ENCODE peak calls at places on chromosomes 2 and 18, in four cellular contexts. L, T, K and O are unnamed samples.

GRCh38 chr2:39642054-39642742 is 23.5 kb upstream of the TMEM178A start:
- DNase-seq in L (peak), T (peak), K (no peak), O (peak)

GRCh38 chr2:62297642-62298010 is 101.7 kb downstream of the B3GNT2 start:
- DNase-seq in L (no peak), T (no peak), K (no peak), O (no peak)

GRCh38 chr18:50286391-50287027 is 983 bp downstream of the CXXC1 start:
- DNase-seq in L (no peak), T (no peak), K (no peak), O (peak)

GRCh38 chr2:60532421-60532820 is 21.0 kb downstream of the BCL11A start:
- DNase-seq in L (no peak), T (no peak), K (no peak), O (no peak)

GRCh38 chr2:121356058-121356640 is 71.1 kb upstream of the TFCP2L1 start:
- DNase-seq in L (peak), T (no peak), K (no peak), O (peak)

GRCh38 chr18:67402543-67402942 is 114.0 kb downstream of the DSEL start:
- DNase-seq in L (no peak), T (no peak), K (no peak), O (no peak)

GRCh38 chr2:149767516-149767974 is 180.0 kb upstream of the MMADHC start:
- DNase-seq in L (no peak), T (no peak), K (no peak), O (no peak)

GRCh38 chr2:119803101-119803500 is 43.4 kb downstream of the PTPN4 start:
- DNase-seq in L (no peak), T (no peak), K (no peak), O (no peak)

GRCh38 chr2:156436477-156437085 is 402 bp downstream of the GPD2 start:
- DNase-seq in L (no peak), T (no peak), K (peak), O (no peak)

GRCh38 chr2:31231571-31232287 is 2.2 kb upstream of the EHD3 start:
- DNase-seq in L (no peak), T (no peak), K (no peak), O (no peak)

GRCh38 chr2:235859651-235860050 is 308.5 kb downstream of the GBX2 start:
- DNase-seq in L (no peak), T (no peak), K (no peak), O (no peak)

GRCh38 chr18:71485578-71485977 is 1058.6 kb downstream of the CBLN2 start:
- DNase-seq in L (no peak), T (no peak), K (no peak), O (no peak)

GRCh38 chr2:236180831-236181453 is 12.8 kb upstream of the GBX2 start:
- DNase-seq in L (peak), T (peak), K (no peak), O (peak)

GRCh38 chr2:15677141-15677911 is 85.7 kb downstream of the DDX1 start:
- DNase-seq in L (no peak), T (no peak), K (no peak), O (no peak)

GRCh38 chr2:53740170-53740569 is 27.4 kb upstream of the CHAC2 start:
- DNase-seq in L (no peak), T (peak), K (no peak), O (no peak)

GRCh38 chr2:135299656-135300244 is 231.3 kb downstream of the ZRANB3 start:
- DNase-seq in L (no peak), T (no peak), K (no peak), O (no peak)

GRCh38 chr2:40488927-40489677 is 37.2 kb upstream of the SLC8A1 start:
- DNase-seq in L (peak), T (no peak), K (no peak), O (no peak)

GRCh38 chr2:239590995-239591915 is 190.4 kb upstream of the HDAC4 start:
- DNase-seq in L (no peak), T (no peak), K (no peak), O (no peak)

GRCh38 chr2:105114551-105114950 is 76.7 kb downstream of the MRPS9 start:
- DNase-seq in L (no peak), T (peak), K (no peak), O (no peak)

GRCh38 chr2:124560592-124561112 is 535.6 kb downstream of the CNTNAP5 start:
- DNase-seq in L (no peak), T (no peak), K (no peak), O (no peak)

GRCh38 chr2:121137571-121137970 is 147.4 kb downstream of the TFCP2L1 start:
- DNase-seq in L (no peak), T (no peak), K (no peak), O (no peak)

GRCh38 chr18:42048150-42048549 is 93.1 kb downstream of the PIK3C3 start:
- DNase-seq in L (peak), T (peak), K (no peak), O (peak)

GRCh38 chr18:55587341-55588000 is 521 bp downstream of the TCF4 start:
- DNase-seq in L (no peak), T (no peak), K (no peak), O (no peak)

GRCh38 chr2:12797815-12798214 is 81.1 kb downstream of the TRIB2 start:
- DNase-seq in L (no peak), T (no peak), K (no peak), O (no peak)

GRCh38 chr2:99106905-99107304 is 34.6 kb upstream of the C2orf15 start:
- DNase-seq in L (no peak), T (no peak), K (no peak), O (no peak)

GRCh38 chr2:99101697-99102096 is 39.8 kb upstream of the C2orf15 start:
- DNase-seq in L (no peak), T (peak), K (no peak), O (no peak)

GRCh38 chr2:99104006-99104405 is 37.5 kb upstream of the C2orf15 start:
- DNase-seq in L (no peak), T (no peak), K (no peak), O (no peak)
- TF ChIP-seq CTCF in L (no peak), T (no peak), K (no peak), O (no peak)

DNA sequence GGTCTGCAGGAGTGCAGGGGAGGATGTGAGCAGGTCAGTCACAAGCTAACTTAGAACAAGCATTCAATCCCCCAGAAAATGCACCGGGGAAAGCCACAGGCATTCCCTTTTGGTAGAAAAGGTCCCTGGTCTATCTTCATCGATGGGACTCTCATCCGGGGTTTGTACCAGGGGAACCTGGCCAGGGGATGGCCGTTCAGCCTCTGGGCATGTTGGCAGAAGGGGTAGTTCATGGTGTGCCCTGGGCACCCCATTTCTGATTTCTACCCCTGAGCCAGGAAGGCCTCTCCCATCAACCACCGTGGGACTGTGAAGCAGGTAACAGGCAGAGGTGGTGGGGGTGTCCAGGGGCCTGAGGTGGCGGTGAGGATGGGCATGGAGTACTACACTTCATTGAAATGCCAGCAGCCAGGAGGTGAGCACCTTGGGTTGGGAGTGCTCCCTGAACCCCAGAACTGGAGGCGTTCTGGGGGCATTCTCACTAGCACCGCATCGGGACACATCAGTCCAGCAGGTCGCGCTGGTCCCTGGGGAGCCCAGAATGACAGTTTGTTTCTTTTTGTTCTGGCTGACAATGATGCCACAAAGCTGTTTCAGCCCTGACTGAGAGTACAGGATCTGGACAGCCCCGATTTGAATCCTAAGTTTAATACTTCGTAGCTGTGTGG is 172.3 kb downstream of the SMAD7 start:
- DNase-seq in L (no peak), T (no peak), K (no peak), O (no peak)
- TF ChIP-seq CTCF in L (no peak), T (no peak), K (no peak), O (no peak)

DNA sequence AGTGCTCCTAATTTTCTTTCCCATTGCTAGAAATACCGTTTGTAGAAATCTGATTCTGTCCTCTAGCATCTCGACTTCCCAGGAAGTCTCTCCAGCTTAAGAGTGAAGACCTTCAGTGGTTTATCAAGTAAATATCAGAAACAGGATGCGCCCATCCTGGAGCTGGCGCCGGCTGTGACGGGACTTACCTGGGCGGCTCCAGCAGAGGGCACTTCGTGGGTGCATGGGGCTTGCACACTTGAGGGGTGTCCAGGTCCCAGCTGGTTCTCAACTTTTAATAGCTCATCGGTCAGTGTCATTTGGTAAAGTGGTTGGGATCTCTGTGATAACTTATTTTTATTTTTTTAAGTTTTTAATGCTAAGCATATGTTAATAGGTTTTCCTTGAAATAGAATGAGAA is 167.0 kb upstream of the TPO start:
- DNase-seq in L (no peak), T (no peak), K (no peak), O (no peak)
- TF ChIP-seq CTCF in L (no peak), T (no peak), K (no peak), O (no peak)

GRCh38 chr2:189285351-189285750 is 105.8 kb upstream of the COL5A2 start:
- DNase-seq in L (no peak), T (no peak), K (no peak), O (no peak)

GRCh38 chr2:189287363-189287762 is 107.8 kb upstream of the COL5A2 start:
- DNase-seq in L (no peak), T (no peak), K (no peak), O (no peak)

GRCh38 chr2:189291460-189291859 is 111.9 kb upstream of the COL5A2 start:
- DNase-seq in L (no peak), T (no peak), K (no peak), O (no peak)

GRCh38 chr2:189285962-189286648 is 106.5 kb upstream of the COL5A2 start:
- DNase-seq in L (no peak), T (peak), K (no peak), O (no peak)

DNA sequence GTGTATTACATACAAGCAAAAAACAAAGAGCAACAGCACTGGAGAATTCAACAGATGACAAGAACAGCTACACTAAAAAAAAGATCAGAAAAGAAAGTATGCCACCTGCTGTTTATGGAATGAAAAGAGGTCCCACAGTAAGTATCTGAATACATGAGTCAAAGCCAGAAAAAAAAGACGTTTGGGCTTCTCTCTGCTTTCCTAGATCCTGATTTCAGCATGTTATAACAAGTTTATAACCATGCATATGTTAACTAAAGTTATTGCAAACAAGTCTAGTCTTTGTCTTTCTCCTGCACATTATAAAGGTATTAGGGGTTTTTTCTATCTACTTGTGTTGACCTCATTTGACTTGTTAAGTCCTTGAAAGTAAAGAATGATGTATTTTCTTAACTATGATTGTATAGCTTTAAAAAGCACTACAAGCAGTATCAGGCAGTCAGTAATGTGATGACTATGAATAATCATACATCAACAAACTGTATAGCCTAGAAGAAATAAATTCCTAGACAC is 108.5 kb upstream of the COL5A2 start:
- DNase-seq in L (no peak), T (peak), K (no peak), O (peak)
- TF ChIP-seq CTCF in L (peak), T (peak), K (peak), O (no peak)

DNA sequence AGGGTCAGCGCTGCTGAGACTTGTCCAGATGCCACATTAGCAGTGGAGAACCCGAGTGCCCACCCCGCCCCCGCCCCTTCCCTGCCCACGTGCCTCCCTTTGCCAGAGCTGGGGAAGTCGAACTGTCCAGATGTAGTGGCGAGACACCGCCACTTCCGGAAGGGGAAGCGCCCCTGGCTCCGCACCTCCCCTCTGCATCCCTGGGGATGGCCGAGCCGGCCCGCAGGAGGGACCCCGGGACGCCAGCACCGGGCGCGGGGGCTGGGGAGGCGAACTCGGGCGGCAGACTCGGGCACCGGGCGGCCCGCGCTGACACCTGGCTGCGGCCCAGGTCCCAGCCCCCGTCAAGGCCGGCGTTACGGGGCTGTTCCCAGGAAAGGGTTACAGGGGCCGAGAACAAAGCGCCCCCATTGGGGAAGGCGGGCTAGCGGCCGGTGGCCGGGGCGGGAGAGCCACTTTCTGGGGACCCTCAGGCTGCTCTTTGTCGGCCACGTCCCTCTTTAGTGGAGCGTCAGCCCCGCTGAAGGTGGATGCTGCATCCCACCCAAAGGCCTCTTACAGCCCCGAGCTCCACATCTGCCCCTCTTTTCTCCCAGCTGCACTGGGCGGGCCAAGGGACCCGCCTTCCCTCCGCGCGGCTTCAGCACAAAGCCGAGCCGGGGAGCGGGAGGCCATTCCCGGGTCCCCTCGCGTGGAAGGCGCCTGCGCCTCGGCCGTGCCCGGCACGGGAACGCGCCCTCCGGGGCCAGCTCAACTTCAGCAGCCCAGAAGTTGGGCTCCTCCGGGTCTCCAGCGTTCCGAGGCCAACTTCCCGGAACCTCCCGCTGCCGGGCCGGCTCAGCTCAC is 1.4 kb downstream of the SDC1 start:
- DNase-seq in L (peak), T (no peak), K (no peak), O (peak)
- TF ChIP-seq CTCF in L (peak), T (no peak), K (no peak), O (no peak)

GRCh38 chr2:146527166-146527565 is 1317.7 kb upstream of the ACVR2A start:
- DNase-seq in L (no peak), T (no peak), K (no peak), O (no peak)

DNA sequence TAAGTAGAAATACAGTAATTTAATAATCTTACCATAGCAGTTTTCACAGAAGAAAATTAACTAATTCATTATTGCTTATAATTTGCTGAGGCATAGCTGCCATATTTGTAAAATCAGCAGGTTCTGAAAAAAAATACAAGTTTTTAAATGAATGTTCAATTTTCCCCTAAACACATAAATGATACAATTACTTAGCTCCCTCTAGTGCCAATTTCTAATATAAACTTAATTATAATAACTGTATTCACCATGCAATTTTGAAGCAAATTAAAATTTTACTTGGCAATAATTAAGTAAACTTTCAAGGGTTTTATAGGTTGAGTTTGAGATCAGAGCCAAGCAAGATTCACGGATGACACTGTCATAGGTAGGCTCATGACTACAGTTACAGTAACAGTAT is 1321.6 kb upstream of the ACVR2A start:
- DNase-seq in L (no peak), T (no peak), K (no peak), O (no peak)
- TF ChIP-seq CTCF in L (peak), T (peak), K (no peak), O (peak)

DNA sequence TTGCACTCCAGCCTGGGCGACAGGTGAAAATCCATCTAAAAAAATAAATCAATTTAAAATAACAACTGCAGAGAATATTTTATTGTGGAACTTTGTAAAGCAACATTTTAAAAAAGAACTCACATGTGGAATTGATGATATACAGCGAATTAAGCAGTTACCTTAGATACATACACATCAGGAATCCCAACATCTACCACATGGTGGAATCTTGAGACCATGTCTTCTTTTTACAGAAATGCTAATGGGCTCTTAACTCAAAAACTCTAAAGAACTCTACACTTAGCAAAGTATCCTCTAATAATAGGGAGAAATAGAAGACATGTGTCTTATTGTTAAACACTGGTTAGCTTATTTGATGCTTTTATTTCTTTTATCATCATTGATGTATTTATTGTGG is 373.6 kb downstream of the CDH7 start:
- DNase-seq in L (no peak), T (no peak), K (no peak), O (peak)
- TF ChIP-seq CTCF in L (peak), T (no peak), K (no peak), O (peak)

DNA sequence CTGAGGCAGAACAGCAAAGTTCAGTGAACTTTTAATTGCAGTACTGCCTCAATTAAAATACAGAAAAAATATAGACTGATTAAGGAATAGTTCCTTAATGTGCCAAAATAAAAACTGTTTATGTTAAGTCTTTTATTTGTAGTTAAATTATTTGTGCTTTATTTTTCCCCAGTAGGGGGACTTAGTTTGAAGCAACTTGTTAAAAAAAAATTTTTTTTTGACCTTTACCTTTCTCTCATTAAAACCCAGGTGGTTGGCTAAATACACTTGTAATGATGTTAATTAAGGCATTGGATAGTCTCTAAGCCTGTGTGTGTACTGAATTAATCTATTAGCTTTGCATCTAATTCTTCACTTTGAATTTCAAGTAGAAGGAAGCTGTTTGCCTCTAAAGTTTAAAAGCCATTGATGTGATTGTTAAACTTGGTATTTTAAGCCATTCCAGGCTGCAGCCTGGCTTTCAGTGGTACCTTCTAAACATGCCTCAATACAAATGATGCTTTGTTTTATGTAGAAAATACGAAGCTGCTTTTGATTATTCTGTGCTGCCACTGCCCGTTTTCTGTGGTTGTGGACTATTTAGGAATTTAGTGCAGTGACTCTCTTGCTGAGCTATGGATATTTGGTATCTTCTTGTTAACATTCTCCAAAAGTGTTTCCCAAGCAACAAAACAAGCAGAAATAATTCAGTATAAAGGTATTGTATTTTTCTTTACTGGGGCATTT is 102.9 kb downstream of the TANC1 start:
- DNase-seq in L (no peak), T (no peak), K (no peak), O (no peak)
- TF ChIP-seq CTCF in L (no peak), T (peak), K (no peak), O (no peak)